ENCODE peak calls at places on chromosome 10, in nine cellular contexts. N, W, D, Z, E, T, Y, J and R are unnamed samples.

GRCh38 chr10:83432296-83433045 is 706.8 kb upstream of the GHITM start:
- DNase-seq in D (no peak), T (no peak), Y (no peak), J (no peak), E (no peak), N (no peak), W (no peak), Z (no peak), R (no peak)

GRCh38 chr10:77533156-77533886 is 104.3 kb downstream of the KCNMA1 start:
- DNase-seq in W (no peak), Y (no peak), T (no peak), D (no peak), J (no peak), E (peak; percentile 21), N (no peak), Z (no peak), R (peak; percentile 54)

GRCh38 chr10:44386546-44387052 is 1.7 kb upstream of the CXCL12 start:
- DNase-seq in W (peak; percentile 87), T (peak; percentile 44), J (peak; percentile 70), D (no peak), Z (peak; percentile 35), N (peak; percentile 65), E (peak; percentile 73), Y (peak; percentile 84), R (peak; percentile 53)

GRCh38 chr10:101968910-101969321 is 87.1 kb downstream of the ARMH3 start:
- DNase-seq in Y (no peak), T (no peak), N (no peak), D (no peak), Z (no peak), W (no peak), E (no peak), J (no peak), R (no peak)

GRCh38 chr10:15150563-15150962 is 17.9 kb downstream of the NMT2 start:
- DNase-seq in T (no peak), Z (no peak), J (no peak), E (no peak), W (no peak), N (no peak), D (no peak), Y (no peak), R (no peak)

GRCh38 chr10:30862486-30862885 is 169.2 kb downstream of the ZNF438 start:
- DNase-seq in Y (no peak), D (no peak), J (peak; percentile 97), Z (no peak), N (no peak), T (no peak), E (no peak), W (no peak), R (no peak)

GRCh38 chr10:129199826-129200225 is 267.2 kb upstream of the MGMT start:
- DNase-seq in Y (no peak), E (no peak), J (no peak), Z (no peak), T (no peak), W (no peak), N (no peak), D (no peak), R (no peak)

GRCh38 chr10:91788527-91788926 is 9.7 kb upstream of the TNKS2 start:
- DNase-seq in Y (no peak), E (no peak), J (no peak), T (no peak), D (no peak), W (no peak), Z (no peak), N (no peak), R (no peak)

GRCh38 chr10:118567701-118568248 is 27.7 kb downstream of the PRLHR start:
- DNase-seq in T (no peak), J (no peak), N (no peak), E (no peak), W (no peak), Y (no peak), D (no peak), Z (no peak), R (no peak)